ENCODE peak calls at places on chromosomes 11 and 22, in seven cellular contexts. E, T, I, K, A, W and H are unnamed samples.

GRCh38 chr11:107576497-107577086 is 11.1 kb upstream of the ALKBH8 start:
- DNase-seq in E (peak; percentile 58), T (no peak), I (no peak), K (no peak), A (peak; percentile 50), W (peak; percentile 46), H (no peak)

GRCh38 chr11:57474017-57474750 is 13.9 kb downstream of the RTN4RL2 start:
- DNase-seq in E (peak; percentile 78), T (no peak), I (no peak), K (no peak), A (no peak), W (no peak), H (peak; percentile 75)

GRCh38 chr11:1296287-1296686 is 13.1 kb downstream of the TOLLIP start:
- DNase-seq in E (no peak), T (no peak), I (no peak), K (no peak), A (no peak), W (peak; percentile 10), H (no peak)

GRCh38 chr22:47629273-47629711 is 866.8 kb downstream of the TBC1D22A start:
- DNase-seq in E (peak; percentile 11), T (peak; percentile 82), I (peak; percentile 41), K (no peak), A (no peak), W (no peak), H (no peak)

GRCh38 chr11:95515379-95515778 is 274.2 kb downstream of the FAM76B start:
- DNase-seq in E (no peak), T (no peak), I (no peak), K (no peak), A (no peak), W (no peak), H (no peak)

GRCh38 chr22:48719978-48720661 is 1107.6 kb downstream of the BRD1 start:
- DNase-seq in E (no peak), T (no peak), I (no peak), K (no peak), A (no peak), W (no peak), H (no peak)

GRCh38 chr11:37643968-37644367 is 1045.9 kb upstream of the RAG2 start:
- DNase-seq in E (no peak), T (no peak), I (no peak), K (no peak), A (no peak), W (no peak), H (no peak)

GRCh38 chr22:38444783-38445182 is 10.2 kb downstream of the KCNJ4 start:
- DNase-seq in E (no peak), T (no peak), I (no peak), K (no peak), A (no peak), W (no peak), H (no peak)

GRCh38 chr11:114243461-114244372 is 52.5 kb upstream of the NNMT start:
- DNase-seq in E (no peak), T (peak; percentile 51), I (no peak), K (no peak), A (no peak), W (no peak), H (no peak)

GRCh38 chr22:38872831-38873248 is 824 bp upstream of the CBX6 start:
- DNase-seq in E (peak; percentile 54), T (peak; percentile 41), I (peak; percentile 80), K (no peak), A (peak; percentile 38), W (peak; percentile 68), H (no peak)

GRCh38 chr22:27628891-27629631 is 172.5 kb downstream of the MN1 start:
- DNase-seq in E (no peak), T (no peak), I (no peak), K (no peak), A (no peak), W (no peak), H (no peak)

GRCh38 chr11:43942651-43943356 is 367 bp downstream of the C11orf96 start:
- DNase-seq in E (no peak), T (no peak), I (no peak), K (no peak), A (peak; percentile 61), W (no peak), H (no peak)

GRCh38 chr22:50316114-50317065 is 8.9 kb upstream of the PLXNB2 start:
- DNase-seq in E (no peak), T (no peak), I (no peak), K (no peak), A (no peak), W (no peak), H (no peak)